ENCODE peak calls at places on chromosomes 1 and 21, in nine cellular contexts. B is AG09309, I is mesothelial cell of epicardium, L is upper lobe of right lung, Y is fibroblast of the aortic adventitia, J is heart left ventricle, H is dorsolateral prefrontal cortex, W is GM23338, D is GM13976. E is an unnamed sample.
A peak's percentile ranks its signal among the peaks of the same experiment; 100 is the strongest.

GRCh38 chr1:73306899-73307555 is 890.9 kb downstream of the LRRIQ3 start:
- DNase-seq in I (no peak), J (no peak), Y (no peak), B (no peak), W (no peak), H (no peak), L (no peak), D (no peak), E (no peak)

GRCh38 chr1:161077426-161077825 is 7.7 kb upstream of the ARHGAP30 start:
- DNase-seq in Y (no peak), H (no peak), D (no peak), J (no peak), I (no peak), W (no peak), B (no peak), L (no peak), E (no peak)

GRCh38 chr1:156677616-156678596 is 699 bp upstream of the NES start:
- DNase-seq in H (peak; percentile 74), J (peak; percentile 89), W (peak; percentile 93), L (no peak), B (peak; percentile 56), Y (peak; percentile 92), D (peak; percentile 73), I (no peak), E (peak; percentile 91)

GRCh38 chr1:230792691-230793462 is 45.7 kb downstream of the CAPN9 start:
- DNase-seq in I (no peak), W (no peak), Y (no peak), B (no peak), J (no peak), H (no peak), D (no peak), L (no peak), E (no peak)

GRCh38 chr1:51843948-51844347 is 34.6 kb downstream of the NRDC start:
- DNase-seq in J (no peak), L (no peak), Y (no peak), H (no peak), I (no peak), D (peak; percentile 51), W (peak; percentile 58), B (no peak), E (no peak)

GRCh38 chr21:44596068-44596725 is 3.9 kb upstream of the KRTAP10-6 start:
- DNase-seq in Y (peak; percentile 22), I (no peak), H (no peak), W (no peak), J (no peak), L (no peak), D (no peak), B (no peak), E (no peak)

GRCh38 chr1:183822081-183822611 is 17.2 kb downstream of the RGL1 start:
- DNase-seq in D (no peak), H (no peak), I (no peak), W (no peak), B (no peak), L (no peak), J (peak; percentile 38), Y (peak; percentile 90), E (peak; percentile 56)

GRCh38 chr1:53195913-53196484 is 625 bp upstream of the CPT2 start:
- DNase-seq in I (no peak), B (no peak), Y (no peak), D (no peak), H (no peak), W (no peak), J (no peak), L (no peak), E (no peak)

GRCh38 chr1:94384485-94385353 is 33.5 kb upstream of the ABCD3 start:
- DNase-seq in J (no peak), Y (no peak), L (peak; percentile 66), B (no peak), W (no peak), D (no peak), I (no peak), H (no peak), E (no peak)

GRCh38 chr1:68442822-68443556 is 6.8 kb downstream of the RPE65 start:
- DNase-seq in Y (peak; percentile 67), J (no peak), D (peak; percentile 39), B (peak; percentile 32), W (peak; percentile 74), H (no peak), I (no peak), L (no peak), E (peak; percentile 59)

GRCh38 chr1:51154776-51155175 is 52.7 kb downstream of the C1orf185 start:
- DNase-seq in Y (no peak), J (no peak), D (no peak), H (no peak), W (no peak), B (no peak), I (no peak), L (no peak), E (no peak)

GRCh38 chr1:93093332-93094006 is 14.4 kb downstream of the MTF2 start:
- DNase-seq in W (peak; percentile 73), B (no peak), I (no peak), D (no peak), J (no peak), H (no peak), Y (no peak), L (no peak), E (no peak)

GRCh38 chr1:18583326-18583941 is 47.2 kb upstream of the PAX7 start:
- DNase-seq in W (no peak), L (no peak), I (no peak), B (no peak), H (no peak), D (no peak), Y (peak; percentile 5), J (peak; percentile 65), E (no peak)

GRCh38 chr1:41783189-41783639 is 135.5 kb downstream of the HIVEP3 start:
- DNase-seq in D (no peak), I (no peak), H (no peak), Y (peak; percentile 70), W (no peak), L (no peak), B (peak; percentile 81), J (no peak), E (peak; percentile 82)

GRCh38 chr1:207862241-207862787 is 48.6 kb downstream of the CD34 start:
- DNase-seq in W (no peak), L (no peak), I (no peak), H (no peak), Y (peak; percentile 22), J (no peak), D (no peak), B (peak; percentile 63), E (no peak)

GRCh38 chr1:207867136-207868081 is 43.5 kb downstream of the CD34 start:
- DNase-seq in H (peak; percentile 46), Y (peak; percentile 35), D (peak; percentile 44), W (no peak), I (no peak), L (peak; percentile 80), J (peak; percentile 77), B (no peak), E (no peak)

GRCh38 chr1:207866471-207867135 is 44.3 kb downstream of the CD34 start:
- DNase-seq in W (no peak), H (peak; percentile 58), Y (peak; percentile 41), I (no peak), B (no peak), L (no peak), D (no peak), J (peak; percentile 75), E (peak; percentile 75)

GRCh38 chr1:207861442-207862177 is 49.3 kb downstream of the CD34 start:
- DNase-seq in W (no peak), L (no peak), I (no peak), B (no peak), D (no peak), H (no peak), Y (no peak), J (no peak), E (no peak)

DNA sequence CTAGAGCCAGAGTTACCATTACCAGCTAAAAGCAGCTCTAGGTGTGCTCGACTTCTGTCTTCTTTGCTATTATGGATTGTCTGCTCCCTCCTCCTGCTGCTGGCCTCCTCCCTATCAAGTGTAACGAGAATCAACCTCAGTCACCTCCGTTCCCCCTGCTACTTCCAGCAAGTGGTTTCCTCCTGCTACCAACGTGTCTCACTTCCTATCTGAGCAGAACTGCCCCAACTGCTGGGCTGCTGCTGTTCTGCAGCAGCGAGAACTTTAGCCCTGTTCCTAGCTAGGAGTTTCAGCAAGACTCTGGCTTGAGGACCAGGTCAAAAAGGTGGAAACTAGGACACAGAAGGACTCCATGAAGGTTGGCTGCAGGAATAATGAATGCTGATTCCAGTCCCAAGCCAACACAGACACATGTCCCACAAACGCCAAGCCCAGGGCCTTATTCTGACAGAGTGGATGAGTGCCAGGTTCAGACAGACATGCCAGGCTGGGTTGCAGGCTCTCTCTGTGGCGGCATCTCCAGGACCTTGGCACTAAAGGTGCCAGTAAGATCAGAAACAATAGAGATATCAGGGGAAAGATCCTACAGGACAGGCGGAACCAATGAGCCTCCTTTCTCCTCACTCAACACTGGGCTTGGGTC is 46.9 kb downstream of the CD34 start:
- DNase-seq in L (no peak), J (peak; percentile 52), H (no peak), W (no peak), B (no peak), Y (no peak), I (no peak), D (peak; percentile 58), E (no peak)
- TF ChIP-seq CTCF in L (no peak), J (no peak), H (no peak), W (no peak), B (no peak), Y (no peak), I (no peak), D (no peak), E (no peak)

GRCh38 chr1:204575221-204576190 is 59.3 kb downstream of the MDM4 start:
- DNase-seq in B (no peak), L (no peak), I (no peak), Y (no peak), W (no peak), D (no peak), H (no peak), J (no peak), E (no peak)
- TF ChIP-seq CTCF in B (no peak), L (no peak), I (no peak), Y (no peak), W (no peak), D (no peak), H (no peak), J (no peak), E (no peak)

GRCh38 chr21:41133896-41134522 is 34.0 kb upstream of the BACE2 start:
- DNase-seq in L (no peak), H (no peak), Y (peak; percentile 58), J (no peak), I (no peak), W (peak; percentile 62), B (peak; percentile 11), D (peak; percentile 64), E (peak; percentile 41)
- TF ChIP-seq CTCF in L (peak; percentile 54), H (peak; percentile 66), Y (peak; percentile 55), J (peak; percentile 20), I (no peak), W (peak; percentile 63), B (peak; percentile 64), D (peak; percentile 55), E (peak; percentile 60)

GRCh38 chr1:177784394-177784793 is 185.5 kb downstream of the SEC16B start:
- DNase-seq in L (no peak), W (no peak), H (no peak), I (no peak), Y (no peak), D (no peak), B (no peak), J (no peak), E (no peak)

GRCh38 chr1:177783052-177783451 is 186.8 kb downstream of the SEC16B start:
- DNase-seq in W (peak; percentile 41), H (no peak), Y (no peak), B (no peak), L (no peak), I (no peak), D (no peak), J (no peak), E (no peak)

GRCh38 chr1:177779325-177779965 is 190.4 kb downstream of the SEC16B start:
- DNase-seq in D (no peak), H (no peak), J (no peak), Y (no peak), W (peak; percentile 25), B (no peak), I (no peak), L (no peak), E (no peak)

GRCh38 chr1:177780096-177780700 is 189.7 kb downstream of the SEC16B start:
- DNase-seq in Y (peak; percentile 75), B (peak; percentile 37), D (peak; percentile 28), H (no peak), I (no peak), W (peak; percentile 71), J (no peak), L (no peak), E (peak; percentile 79)
- TF ChIP-seq CTCF in Y (peak; percentile 63), B (peak; percentile 58), D (peak; percentile 22), H (peak; percentile 76), I (peak; percentile 44), W (peak; percentile 80), J (peak; percentile 22), L (peak; percentile 49), E (peak; percentile 55)